ENCODE peak calls at places on chromosomes 13 and 19, in ten cellular contexts. One of them, this sample, is unnamed.

GRCh38 chr19:662207-662961 is 630 bp downstream of the RNF126 start:
- DNase-seq in omental fat pad: no peak
- DNase-seq in iPS-NIHi11: peak; percentile 68
- DNase-seq in naive thymus-derived CD8-positive, alpha-beta T cell: peak; percentile 79
- DNase-seq in HCT116: no peak
- DNase-seq in effector memory CD4-positive, alpha-beta T cell: peak; percentile 59
- DNase-seq in AG04450: no peak
- DNase-seq in choroid plexus epithelial cell: peak; percentile 47
- DNase-seq in fibroblast of mammary gland: peak; percentile 37
- DNase-seq in H9: no peak
- DNase-seq in this sample: peak; percentile 51

GRCh38 chr13:111322916-111323331 is 2.5 kb downstream of the TEX29 start:
- DNase-seq in omental fat pad: no peak
- DNase-seq in iPS-NIHi11: no peak
- DNase-seq in naive thymus-derived CD8-positive, alpha-beta T cell: no peak
- DNase-seq in HCT116: no peak
- DNase-seq in effector memory CD4-positive, alpha-beta T cell: no peak
- DNase-seq in AG04450: no peak
- DNase-seq in choroid plexus epithelial cell: no peak
- DNase-seq in fibroblast of mammary gland: no peak
- DNase-seq in H9: peak; percentile 15
- DNase-seq in this sample: no peak

GRCh38 chr13:72774019-72774418 is 7.7 kb downstream of the DIS3 start:
- DNase-seq in omental fat pad: no peak
- DNase-seq in iPS-NIHi11: no peak
- DNase-seq in naive thymus-derived CD8-positive, alpha-beta T cell: no peak
- DNase-seq in HCT116: no peak
- DNase-seq in effector memory CD4-positive, alpha-beta T cell: no peak
- DNase-seq in AG04450: no peak
- DNase-seq in choroid plexus epithelial cell: peak; percentile 76
- DNase-seq in fibroblast of mammary gland: peak; percentile 13
- DNase-seq in H9: no peak
- DNase-seq in this sample: peak; percentile 8

GRCh38 chr13:94387047-94387446 is 92.4 kb downstream of the DCT start:
- DNase-seq in omental fat pad: no peak
- DNase-seq in iPS-NIHi11: no peak
- DNase-seq in naive thymus-derived CD8-positive, alpha-beta T cell: peak; percentile 8
- DNase-seq in HCT116: no peak
- DNase-seq in effector memory CD4-positive, alpha-beta T cell: no peak
- DNase-seq in AG04450: no peak
- DNase-seq in choroid plexus epithelial cell: no peak
- DNase-seq in fibroblast of mammary gland: no peak
- DNase-seq in H9: no peak
- DNase-seq in this sample: no peak

GRCh38 chr19:19068659-19069509 is 5.1 kb downstream of the SLC25A42 start:
- DNase-seq in omental fat pad: no peak
- DNase-seq in iPS-NIHi11: no peak
- DNase-seq in naive thymus-derived CD8-positive, alpha-beta T cell: no peak
- DNase-seq in HCT116: no peak
- DNase-seq in effector memory CD4-positive, alpha-beta T cell: no peak
- DNase-seq in AG04450: no peak
- DNase-seq in choroid plexus epithelial cell: no peak
- DNase-seq in fibroblast of mammary gland: no peak
- DNase-seq in H9: no peak
- DNase-seq in this sample: no peak

GRCh38 chr13:28161370-28161769 is 23.0 kb downstream of the PAN3 start:
- DNase-seq in omental fat pad: no peak
- DNase-seq in iPS-NIHi11: peak; percentile 63
- DNase-seq in naive thymus-derived CD8-positive, alpha-beta T cell: no peak
- DNase-seq in HCT116: no peak
- DNase-seq in effector memory CD4-positive, alpha-beta T cell: no peak
- DNase-seq in AG04450: no peak
- DNase-seq in choroid plexus epithelial cell: peak; percentile 45
- DNase-seq in fibroblast of mammary gland: peak; percentile 12
- DNase-seq in H9: peak; percentile 38
- DNase-seq in this sample: no peak

GRCh38 chr13:70108276-70108845 is at the start of gene KLHL1:
- DNase-seq in omental fat pad: no peak
- DNase-seq in iPS-NIHi11: peak; percentile 8
- DNase-seq in naive thymus-derived CD8-positive, alpha-beta T cell: no peak
- DNase-seq in HCT116: no peak
- DNase-seq in effector memory CD4-positive, alpha-beta T cell: no peak
- DNase-seq in AG04450: no peak
- DNase-seq in choroid plexus epithelial cell: no peak
- DNase-seq in fibroblast of mammary gland: no peak
- DNase-seq in H9: no peak
- DNase-seq in this sample: no peak

GRCh38 chr19:31232871-31233270 is 116.4 kb downstream of the TSHZ3 start:
- DNase-seq in omental fat pad: no peak
- DNase-seq in iPS-NIHi11: no peak
- DNase-seq in naive thymus-derived CD8-positive, alpha-beta T cell: no peak
- DNase-seq in HCT116: no peak
- DNase-seq in effector memory CD4-positive, alpha-beta T cell: no peak
- DNase-seq in AG04450: peak; percentile 82
- DNase-seq in choroid plexus epithelial cell: peak; percentile 88
- DNase-seq in fibroblast of mammary gland: peak; percentile 98
- DNase-seq in H9: no peak
- DNase-seq in this sample: peak; percentile 97

GRCh38 chr13:113122571-113123225 is at the start of gene F10:
- DNase-seq in omental fat pad: no peak
- DNase-seq in iPS-NIHi11: peak; percentile 83
- DNase-seq in naive thymus-derived CD8-positive, alpha-beta T cell: no peak
- DNase-seq in HCT116: peak; percentile 50
- DNase-seq in effector memory CD4-positive, alpha-beta T cell: no peak
- DNase-seq in AG04450: peak; percentile 39
- DNase-seq in choroid plexus epithelial cell: peak; percentile 85
- DNase-seq in fibroblast of mammary gland: peak; percentile 63
- DNase-seq in H9: peak; percentile 88
- DNase-seq in this sample: peak; percentile 21

GRCh38 chr13:31431722-31432137 is 232.0 kb downstream of the B3GLCT start:
- DNase-seq in omental fat pad: peak; percentile 56
- DNase-seq in iPS-NIHi11: peak; percentile 65
- DNase-seq in naive thymus-derived CD8-positive, alpha-beta T cell: peak; percentile 13
- DNase-seq in HCT116: peak; percentile 22
- DNase-seq in effector memory CD4-positive, alpha-beta T cell: no peak
- DNase-seq in AG04450: no peak
- DNase-seq in choroid plexus epithelial cell: peak; percentile 65
- DNase-seq in fibroblast of mammary gland: peak; percentile 60
- DNase-seq in H9: peak; percentile 54
- DNase-seq in this sample: peak; percentile 47

GRCh38 chr19:17762505-17763229 is 11.4 kb downstream of the FCHO1 start:
- DNase-seq in omental fat pad: no peak
- DNase-seq in iPS-NIHi11: peak; percentile 88
- DNase-seq in naive thymus-derived CD8-positive, alpha-beta T cell: no peak
- DNase-seq in HCT116: no peak
- DNase-seq in effector memory CD4-positive, alpha-beta T cell: no peak
- DNase-seq in AG04450: no peak
- DNase-seq in choroid plexus epithelial cell: peak; percentile 91
- DNase-seq in fibroblast of mammary gland: peak; percentile 70
- DNase-seq in H9: peak; percentile 97
- DNase-seq in this sample: peak; percentile 54

GRCh38 chr13:25292301-25292700 is 5.0 kb upstream of the MTMR6 start:
- DNase-seq in omental fat pad: no peak
- DNase-seq in iPS-NIHi11: peak; percentile 38
- DNase-seq in naive thymus-derived CD8-positive, alpha-beta T cell: peak; percentile 16
- DNase-seq in HCT116: no peak
- DNase-seq in effector memory CD4-positive, alpha-beta T cell: no peak
- DNase-seq in AG04450: no peak
- DNase-seq in choroid plexus epithelial cell: peak; percentile 84
- DNase-seq in fibroblast of mammary gland: peak; percentile 52
- DNase-seq in H9: peak; percentile 36
- DNase-seq in this sample: peak; percentile 19

GRCh38 chr13:97978661-97979450 is 25.4 kb downstream of the IPO5 start:
- DNase-seq in omental fat pad: no peak
- DNase-seq in iPS-NIHi11: no peak
- DNase-seq in naive thymus-derived CD8-positive, alpha-beta T cell: no peak
- DNase-seq in HCT116: no peak
- DNase-seq in effector memory CD4-positive, alpha-beta T cell: no peak
- DNase-seq in AG04450: no peak
- DNase-seq in choroid plexus epithelial cell: no peak
- DNase-seq in fibroblast of mammary gland: peak; percentile 27
- DNase-seq in H9: no peak
- DNase-seq in this sample: peak; percentile 41

GRCh38 chr13:33441015-33441414 is 155.5 kb upstream of the STARD13 start:
- DNase-seq in omental fat pad: no peak
- DNase-seq in iPS-NIHi11: peak; percentile 44
- DNase-seq in naive thymus-derived CD8-positive, alpha-beta T cell: no peak
- DNase-seq in HCT116: peak; percentile 15
- DNase-seq in effector memory CD4-positive, alpha-beta T cell: no peak
- DNase-seq in AG04450: no peak
- DNase-seq in choroid plexus epithelial cell: peak; percentile 59
- DNase-seq in fibroblast of mammary gland: peak; percentile 48
- DNase-seq in H9: peak; percentile 46
- DNase-seq in this sample: peak; percentile 34

GRCh38 chr19:22619371-22619770 is 14.8 kb upstream of the ZNF492 start:
- DNase-seq in omental fat pad: no peak
- DNase-seq in iPS-NIHi11: no peak
- DNase-seq in naive thymus-derived CD8-positive, alpha-beta T cell: no peak
- DNase-seq in HCT116: no peak
- DNase-seq in effector memory CD4-positive, alpha-beta T cell: no peak
- DNase-seq in AG04450: no peak
- DNase-seq in choroid plexus epithelial cell: no peak
- DNase-seq in fibroblast of mammary gland: no peak
- DNase-seq in H9: no peak
- DNase-seq in this sample: no peak

GRCh38 chr13:101916108-101916757 is 463.8 kb downstream of the ITGBL1 start:
- DNase-seq in omental fat pad: no peak
- DNase-seq in iPS-NIHi11: peak; percentile 61
- DNase-seq in naive thymus-derived CD8-positive, alpha-beta T cell: no peak
- DNase-seq in HCT116: no peak
- DNase-seq in effector memory CD4-positive, alpha-beta T cell: no peak
- DNase-seq in AG04450: no peak
- DNase-seq in choroid plexus epithelial cell: peak; percentile 56
- DNase-seq in fibroblast of mammary gland: peak; percentile 34
- DNase-seq in H9: peak; percentile 77
- DNase-seq in this sample: peak; percentile 19

GRCh38 chr19:35718345-35719041 is 690 bp downstream of the KMT2B start:
- DNase-seq in omental fat pad: no peak
- DNase-seq in iPS-NIHi11: no peak
- DNase-seq in naive thymus-derived CD8-positive, alpha-beta T cell: peak; percentile 49
- DNase-seq in HCT116: no peak
- DNase-seq in effector memory CD4-positive, alpha-beta T cell: no peak
- DNase-seq in AG04450: no peak
- DNase-seq in choroid plexus epithelial cell: peak; percentile 18
- DNase-seq in fibroblast of mammary gland: no peak
- DNase-seq in H9: no peak
- DNase-seq in this sample: peak; percentile 15

GRCh38 chr13:111975539-111976473 is 91.1 kb upstream of the SOX1 start:
- DNase-seq in omental fat pad: no peak
- DNase-seq in iPS-NIHi11: no peak
- DNase-seq in naive thymus-derived CD8-positive, alpha-beta T cell: no peak
- DNase-seq in HCT116: no peak
- DNase-seq in effector memory CD4-positive, alpha-beta T cell: no peak
- DNase-seq in AG04450: no peak
- DNase-seq in choroid plexus epithelial cell: no peak
- DNase-seq in fibroblast of mammary gland: no peak
- DNase-seq in H9: no peak
- DNase-seq in this sample: no peak

GRCh38 chr13:51995677-51996551 is 15.3 kb downstream of the ATP7B start:
- DNase-seq in omental fat pad: no peak
- DNase-seq in iPS-NIHi11: no peak
- DNase-seq in naive thymus-derived CD8-positive, alpha-beta T cell: no peak
- DNase-seq in HCT116: no peak
- DNase-seq in effector memory CD4-positive, alpha-beta T cell: no peak
- DNase-seq in AG04450: no peak
- DNase-seq in choroid plexus epithelial cell: no peak
- DNase-seq in fibroblast of mammary gland: no peak
- DNase-seq in H9: no peak
- DNase-seq in this sample: peak; percentile 19

GRCh38 chr19:48967346-48968178 is 2.5 kb downstream of the FTL start:
- DNase-seq in omental fat pad: no peak
- DNase-seq in iPS-NIHi11: no peak
- DNase-seq in naive thymus-derived CD8-positive, alpha-beta T cell: no peak
- DNase-seq in HCT116: no peak
- DNase-seq in effector memory CD4-positive, alpha-beta T cell: no peak
- DNase-seq in AG04450: no peak
- DNase-seq in choroid plexus epithelial cell: peak; percentile 68
- DNase-seq in fibroblast of mammary gland: peak; percentile 76
- DNase-seq in H9: peak; percentile 55
- DNase-seq in this sample: peak; percentile 49

GRCh38 chr13:52850396-52851152 is 2.1 kb upstream of the PCDH8 start:
- DNase-seq in omental fat pad: no peak
- DNase-seq in iPS-NIHi11: peak; percentile 85
- DNase-seq in naive thymus-derived CD8-positive, alpha-beta T cell: peak; percentile 28
- DNase-seq in HCT116: no peak
- DNase-seq in effector memory CD4-positive, alpha-beta T cell: no peak
- DNase-seq in AG04450: no peak
- DNase-seq in choroid plexus epithelial cell: peak; percentile 27
- DNase-seq in fibroblast of mammary gland: peak; percentile 34
- DNase-seq in H9: peak; percentile 93
- DNase-seq in this sample: peak; percentile 36

GRCh38 chr13:30835442-30835841 is 70.6 kb upstream of the MEDAG start:
- DNase-seq in omental fat pad: no peak
- DNase-seq in iPS-NIHi11: no peak
- DNase-seq in naive thymus-derived CD8-positive, alpha-beta T cell: no peak
- DNase-seq in HCT116: no peak
- DNase-seq in effector memory CD4-positive, alpha-beta T cell: no peak
- DNase-seq in AG04450: peak; percentile 61
- DNase-seq in choroid plexus epithelial cell: peak; percentile 66
- DNase-seq in fibroblast of mammary gland: no peak
- DNase-seq in H9: no peak
- DNase-seq in this sample: peak; percentile 61

GRCh38 chr19:30556230-30556711 is 184.1 kb downstream of the ZNF536 start:
- DNase-seq in omental fat pad: no peak
- DNase-seq in iPS-NIHi11: peak; percentile 45
- DNase-seq in naive thymus-derived CD8-positive, alpha-beta T cell: no peak
- DNase-seq in HCT116: no peak
- DNase-seq in effector memory CD4-positive, alpha-beta T cell: no peak
- DNase-seq in AG04450: no peak
- DNase-seq in choroid plexus epithelial cell: no peak
- DNase-seq in fibroblast of mammary gland: no peak
- DNase-seq in H9: peak; percentile 62
- DNase-seq in this sample: no peak